ENCODE peak calls at places on chromosome 18, in six cellular contexts. A is neuronal stem cell, G is IMR-90, O is mesendoderm, Y is mesenchymal stem cell, D is H1. B is an unnamed sample.

GRCh38 chr18:22465859-22466602 is 48.3 kb upstream of the CTAGE1 start:
- DNase-seq in A (no peak), G (peak), O (peak), Y (peak), D (no peak), B (peak)

GRCh38 chr18:40258298-40258697 is 1696.7 kb upstream of the PIK3C3 start:
- DNase-seq in A (no peak), G (peak), O (no peak), Y (peak), D (no peak), B (no peak)

GRCh38 chr18:49441338-49441938 is 19.0 kb downstream of the DYM start:
- DNase-seq in A (no peak), G (no peak), O (no peak), Y (no peak), D (no peak), B (no peak)

GRCh38 chr18:43277164-43277600 is at the start of gene SYT4:
- DNase-seq in A (peak), G (peak), O (peak), Y (peak), D (peak), B (peak)

GRCh38 chr18:1047406-1047805 is 142.7 kb downstream of the ADCYAP1 start:
- DNase-seq in A (no peak), G (no peak), O (no peak), Y (peak), D (no peak), B (no peak)

GRCh38 chr18:29512203-29512602 is 1335.3 kb upstream of the CDH2 start:
- DNase-seq in A (no peak), G (no peak), O (no peak), Y (no peak), D (no peak), B (no peak)

GRCh38 chr18:50158866-50159653 is 35.9 kb downstream of the MYO5B start:
- DNase-seq in A (peak), G (no peak), O (no peak), Y (no peak), D (no peak), B (peak)

GRCh38 chr18:31233550-31234306 is 71.1 kb upstream of the DSC1 start:
- DNase-seq in A (no peak), G (no peak), O (no peak), Y (no peak), D (no peak), B (no peak)

GRCh38 chr18:38481576-38481975 is 916.0 kb upstream of the CELF4 start:
- DNase-seq in A (no peak), G (no peak), O (no peak), Y (no peak), D (no peak), B (no peak)

GRCh38 chr18:21203842-21204241 is 38.2 kb upstream of the GREB1L start:
- DNase-seq in A (no peak), G (no peak), O (no peak), Y (no peak), D (no peak), B (no peak)

GRCh38 chr18:53946561-53946960 is 277.9 kb downstream of the MBD2 start:
- DNase-seq in A (no peak), G (no peak), O (no peak), Y (no peak), D (no peak), B (peak)

GRCh38 chr18:45690975-45691815 is 32.8 kb upstream of the SLC14A1 start:
- DNase-seq in A (peak), G (peak), O (peak), Y (peak), D (peak), B (peak)

GRCh38 chr18:46720521-46720920 is 36.3 kb downstream of the ST8SIA5 start:
- DNase-seq in A (no peak), G (no peak), O (no peak), Y (no peak), D (no peak), B (no peak)

GRCh38 chr18:59623456-59624383 is 73.5 kb downstream of the CCBE1 start:
- DNase-seq in A (no peak), G (peak), O (no peak), Y (peak), D (no peak), B (no peak)

GRCh38 chr18:40877096-40877495 is 1077.9 kb upstream of the PIK3C3 start:
- DNase-seq in A (no peak), G (peak), O (no peak), Y (peak), D (no peak), B (peak)

GRCh38 chr18:495017-495416 is 5.5 kb downstream of the COLEC12 start:
- DNase-seq in A (no peak), G (peak), O (no peak), Y (no peak), D (no peak), B (no peak)

GRCh38 chr18:26119246-26119645 is 14.4 kb upstream of the PSMA8 start:
- DNase-seq in A (no peak), G (no peak), O (no peak), Y (no peak), D (no peak), B (no peak)

GRCh38 chr18:250685-251084 is 17.2 kb downstream of the THOC1 start:
- DNase-seq in A (no peak), G (peak), O (no peak), Y (peak), D (no peak), B (no peak)

GRCh38 chr18:38956068-38956467 is 1390.5 kb upstream of the CELF4 start:
- DNase-seq in A (no peak), G (no peak), O (no peak), Y (no peak), D (no peak), B (no peak)

GRCh38 chr18:75341267-75341666 is 86.2 kb downstream of the SMIM21 start:
- DNase-seq in A (peak), G (no peak), O (peak), Y (no peak), D (no peak), B (no peak)

GRCh38 chr18:21296045-21296444 is 54.0 kb downstream of the GREB1L start:
- DNase-seq in A (no peak), G (no peak), O (no peak), Y (no peak), D (no peak), B (no peak)

GRCh38 chr18:39521164-39521563 is 1955.6 kb upstream of the CELF4 start:
- DNase-seq in A (no peak), G (no peak), O (no peak), Y (no peak), D (no peak), B (no peak)

GRCh38 chr18:73164430-73164829 is 296.6 kb upstream of the NETO1 start:
- DNase-seq in A (no peak), G (no peak), O (no peak), Y (no peak), D (no peak), B (no peak)

GRCh38 chr18:46250812-46251173 is 146.6 kb downstream of the HAUS1 start:
- DNase-seq in A (no peak), G (no peak), O (no peak), Y (no peak), D (no peak), B (no peak)

GRCh38 chr18:47953471-47953931 is 23.0 kb upstream of the SMAD2 start:
- DNase-seq in A (no peak), G (no peak), O (peak), Y (no peak), D (no peak), B (no peak)

GRCh38 chr18:50143891-50144290 is 51.1 kb downstream of the MYO5B start:
- DNase-seq in A (no peak), G (no peak), O (no peak), Y (no peak), D (no peak), B (no peak)

GRCh38 chr18:66645983-66646382 is 42.1 kb upstream of the CDH19 start:
- DNase-seq in A (no peak), G (no peak), O (no peak), Y (no peak), D (no peak), B (no peak)

GRCh38 chr18:77118256-77119090 is 14.1 kb downstream of the MBP start:
- DNase-seq in A (no peak), G (no peak), O (no peak), Y (no peak), D (no peak), B (no peak)

GRCh38 chr18:24633121-24633520 is 172.7 kb downstream of the HRH4 start:
- DNase-seq in A (no peak), G (peak), O (no peak), Y (peak), D (no peak), B (no peak)

GRCh38 chr18:23718243-23718720 is 29.0 kb downstream of the LAMA3 start:
- DNase-seq in A (no peak), G (peak), O (no peak), Y (peak), D (no peak), B (peak)

GRCh38 chr18:73715228-73715670 is 432.4 kb downstream of the FBXO15 start:
- DNase-seq in A (no peak), G (peak), O (no peak), Y (peak), D (no peak), B (peak)

GRCh38 chr18:3218817-3219216 is 951 bp downstream of the MYOM1 start:
- DNase-seq in A (no peak), G (no peak), O (no peak), Y (no peak), D (no peak), B (no peak)
- H2BK5ac ChIP-seq in A (no peak), G (no peak), O (no peak), Y (no peak), D (no peak), B (no peak)

DNA sequence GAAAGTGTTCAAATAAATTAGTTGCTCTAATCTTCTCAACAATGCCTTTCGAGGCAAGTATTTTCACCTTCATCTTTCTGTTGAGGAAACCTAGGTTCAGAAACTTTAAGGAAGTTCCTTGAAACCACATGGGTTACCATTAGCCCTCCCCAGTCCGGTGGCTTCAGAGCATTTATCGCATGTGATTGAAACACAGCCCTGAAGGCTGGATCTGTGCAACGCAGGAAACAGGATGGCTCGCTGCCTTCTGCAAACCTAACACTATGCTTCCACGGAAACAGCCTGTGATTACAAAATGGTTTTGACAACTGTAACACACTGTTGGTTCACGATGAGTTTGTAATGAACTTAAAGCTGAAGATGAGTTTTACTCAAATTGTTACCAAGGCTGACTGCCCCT is 68.5 kb downstream of the EPB41L3 start:
- DNase-seq in A (no peak), G (no peak), O (no peak), Y (no peak), D (no peak), B (no peak)
- H3K4me3 ChIP-seq in A (no peak), G (no peak), O (no peak), Y (no peak), D (no peak), B (no peak)

GRCh38 chr18:12452801-12453200 is 45.1 kb downstream of the PRELID3A start:
- DNase-seq in A (no peak), G (no peak), O (no peak), Y (no peak), D (no peak), B (peak)

GRCh38 chr18:12443631-12444030 is 35.9 kb downstream of the PRELID3A start:
- DNase-seq in A (no peak), G (peak), O (no peak), Y (no peak), D (no peak), B (no peak)

GRCh38 chr18:12449040-12449814 is 41.5 kb downstream of the PRELID3A start:
- DNase-seq in A (no peak), G (no peak), O (no peak), Y (no peak), D (no peak), B (no peak)
- H3K18ac ChIP-seq in A (no peak), G (no peak), O (no peak), Y (no peak), D (no peak), B (no peak)

GRCh38 chr18:3088044-3088443 is 75.1 kb upstream of the LPIN2 start:
- DNase-seq in A (no peak), G (no peak), O (no peak), Y (no peak), D (no peak), B (no peak)
- H2BK5ac ChIP-seq in A (no peak), G (no peak), O (no peak), Y (no peak), D (no peak), B (no peak)

GRCh38 chr18:58320907-58321561 is 277.0 kb downstream of the NEDD4L start:
- DNase-seq in A (no peak), G (no peak), O (no peak), Y (no peak), D (no peak), B (no peak)

GRCh38 chr18:58316400-58316942 is 272.4 kb downstream of the NEDD4L start:
- DNase-seq in A (no peak), G (no peak), O (peak), Y (no peak), D (no peak), B (no peak)

GRCh38 chr18:58321986-58322385 is 278.0 kb downstream of the NEDD4L start:
- DNase-seq in A (no peak), G (peak), O (peak), Y (peak), D (no peak), B (peak)

GRCh38 chr18:58316943-58317342 is 272.9 kb downstream of the NEDD4L start:
- DNase-seq in A (no peak), G (no peak), O (peak), Y (peak), D (no peak), B (no peak)

GRCh38 chr18:58319719-58320118 is 275.7 kb downstream of the NEDD4L start:
- DNase-seq in A (no peak), G (no peak), O (no peak), Y (no peak), D (no peak), B (no peak)
- H3K4me3 ChIP-seq in A (no peak), G (no peak), O (no peak), Y (no peak), D (no peak), B (no peak)

DNA sequence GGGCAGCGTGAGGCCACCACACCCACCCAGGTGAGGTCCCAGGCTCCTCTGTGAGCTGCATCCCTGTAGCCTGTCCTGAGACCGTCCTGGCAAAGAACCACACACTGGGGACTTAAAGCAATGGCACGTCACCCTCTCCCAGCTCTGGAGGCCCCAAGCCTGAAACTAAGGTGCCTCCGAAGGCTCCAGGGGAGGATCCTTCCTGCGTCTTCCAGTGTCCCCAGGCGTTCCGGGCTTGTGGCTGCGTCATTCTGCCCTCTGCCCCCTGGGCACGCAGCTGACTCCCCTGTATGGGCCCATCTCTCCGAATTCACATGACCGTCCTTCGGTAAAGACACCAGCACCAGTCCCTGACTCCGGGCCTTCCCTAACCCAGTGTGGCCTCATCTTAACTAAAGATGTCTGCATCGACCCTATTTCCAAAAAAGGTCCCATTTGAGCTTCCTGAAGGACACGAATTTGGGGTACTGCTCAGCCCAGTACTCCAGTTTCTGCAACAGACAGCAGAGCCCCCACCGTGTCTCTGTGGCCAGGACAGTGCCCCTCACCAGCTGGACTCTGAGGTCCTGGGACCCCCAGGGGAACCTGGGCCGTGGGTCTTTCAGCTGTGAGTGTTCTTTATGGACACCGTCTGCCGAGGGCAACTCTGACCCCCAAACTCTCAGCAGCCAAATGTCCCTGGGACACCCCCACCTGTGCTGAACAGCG is 75.2 kb upstream of the CTDP1 start:
- DNase-seq in A (no peak), G (no peak), O (no peak), Y (no peak), D (no peak), B (no peak)
- H3K18ac ChIP-seq in A (peak), G (no peak), O (peak), Y (no peak), D (no peak), B (no peak)

GRCh38 chr18:9428862-9429661 is 46.3 kb upstream of the RALBP1 start:
- DNase-seq in A (no peak), G (no peak), O (no peak), Y (no peak), D (no peak), B (peak)

GRCh38 chr18:9431296-9431695 is 44.0 kb upstream of the RALBP1 start:
- DNase-seq in A (no peak), G (no peak), O (no peak), Y (no peak), D (no peak), B (no peak)

GRCh38 chr18:9428301-9428706 is 47.0 kb upstream of the RALBP1 start:
- DNase-seq in A (no peak), G (no peak), O (no peak), Y (no peak), D (no peak), B (peak)

GRCh38 chr18:9426753-9427152 is 48.6 kb upstream of the RALBP1 start:
- DNase-seq in A (no peak), G (no peak), O (no peak), Y (no peak), D (no peak), B (no peak)

GRCh38 chr18:9429662-9429993 is 45.7 kb upstream of the RALBP1 start:
- DNase-seq in A (no peak), G (peak), O (no peak), Y (no peak), D (no peak), B (peak)
- H2BK5ac ChIP-seq in A (no peak), G (no peak), O (no peak), Y (no peak), D (no peak), B (no peak)

DNA sequence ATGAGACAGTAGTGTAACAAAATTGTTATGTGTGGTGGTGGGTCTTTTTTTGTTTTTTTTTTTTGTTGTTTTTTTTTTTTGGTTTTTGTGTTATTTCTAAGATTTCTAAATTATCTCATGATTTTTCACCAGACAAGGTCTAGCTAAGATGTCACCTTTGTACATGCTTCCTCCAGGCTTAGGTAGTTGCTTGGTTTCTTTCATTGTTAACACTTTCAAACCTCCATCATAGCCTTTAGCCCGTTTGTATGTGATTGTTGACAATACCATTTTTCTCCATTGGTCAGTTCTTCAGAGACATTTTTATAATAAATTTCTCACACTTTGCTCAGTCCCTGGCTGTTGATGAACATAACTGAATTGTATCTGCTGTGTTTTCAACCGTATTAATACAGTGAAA is 2.2 kb downstream of the RELCH start:
- DNase-seq in A (no peak), G (no peak), O (no peak), Y (no peak), D (no peak), B (no peak)
- H3K4me3 ChIP-seq in A (peak), G (peak), O (no peak), Y (no peak), D (no peak), B (no peak)

GRCh38 chr18:36311026-36311570 is 13.6 kb downstream of the FHOD3 start:
- DNase-seq in A (no peak), G (no peak), O (no peak), Y (no peak), D (no peak), B (no peak)

GRCh38 chr18:36314098-36314497 is 16.6 kb downstream of the FHOD3 start:
- DNase-seq in A (no peak), G (peak), O (no peak), Y (peak), D (no peak), B (no peak)

GRCh38 chr18:36315736-36316135 is 18.2 kb downstream of the FHOD3 start:
- DNase-seq in A (no peak), G (peak), O (no peak), Y (peak), D (no peak), B (no peak)

GRCh38 chr18:36314754-36315153 is 17.2 kb downstream of the FHOD3 start:
- DNase-seq in A (no peak), G (peak), O (no peak), Y (peak), D (no peak), B (no peak)

GRCh38 chr18:36312806-36313395 is 15.4 kb downstream of the FHOD3 start:
- DNase-seq in A (no peak), G (peak), O (no peak), Y (no peak), D (no peak), B (no peak)
- H3K18ac ChIP-seq in A (no peak), G (no peak), O (no peak), Y (no peak), D (no peak), B (no peak)

B was measured in trophoblast cell.